ENCODE peak calls at places on chromosomes 1 and 21, in seven cellular contexts. One of them, this sample, is unnamed.
A peak's percentile ranks its signal among the peaks of the same experiment; 100 is the strongest.

GRCh38 chr1:15578921-15579682 is 5.7 kb downstream of the AGMAT start:
- DNase-seq in GM23248: no peak
- DNase-seq in MM.1S: peak; percentile 38
- DNase-seq in Karpas-422: no peak
- DNase-seq in PC-3: no peak
- DNase-seq in endothelial cell of umbilical vein: no peak
- DNase-seq in colonic mucosa: no peak
- DNase-seq in this sample: no peak

GRCh38 chr21:45880097-45881068 is 101.2 kb upstream of the COL6A1 start:
- DNase-seq in GM23248: peak; percentile 87
- DNase-seq in MM.1S: peak; percentile 90
- DNase-seq in Karpas-422: peak; percentile 91
- DNase-seq in PC-3: peak; percentile 91
- DNase-seq in endothelial cell of umbilical vein: peak; percentile 44
- DNase-seq in colonic mucosa: peak; percentile 68
- DNase-seq in this sample: peak; percentile 67

GRCh38 chr1:118154220-118154619 is 30.8 kb downstream of the SPAG17 start:
- DNase-seq in GM23248: peak; percentile 58
- DNase-seq in MM.1S: peak; percentile 21
- DNase-seq in Karpas-422: peak; percentile 50
- DNase-seq in PC-3: peak; percentile 42
- DNase-seq in endothelial cell of umbilical vein: no peak
- DNase-seq in colonic mucosa: no peak
- DNase-seq in this sample: peak; percentile 25

GRCh38 chr1:11858968-11859871 is 475 bp upstream of the NPPB start:
- DNase-seq in GM23248: peak; percentile 63
- DNase-seq in MM.1S: peak; percentile 67
- DNase-seq in Karpas-422: peak; percentile 89
- DNase-seq in PC-3: peak; percentile 51
- DNase-seq in endothelial cell of umbilical vein: peak; percentile 61
- DNase-seq in colonic mucosa: peak; percentile 37
- DNase-seq in this sample: peak; percentile 40

GRCh38 chr1:46446646-46447498 is 42.8 kb upstream of the DMBX1 start:
- DNase-seq in GM23248: peak; percentile 83
- DNase-seq in MM.1S: peak; percentile 64
- DNase-seq in Karpas-422: peak; percentile 92
- DNase-seq in PC-3: peak; percentile 84
- DNase-seq in endothelial cell of umbilical vein: peak; percentile 58
- DNase-seq in colonic mucosa: peak; percentile 88
- DNase-seq in this sample: peak; percentile 52

GRCh38 chr1:64515427-64515826 is 45.5 kb downstream of the CACHD1 start:
- DNase-seq in GM23248: peak; percentile 89
- DNase-seq in MM.1S: no peak
- DNase-seq in Karpas-422: no peak
- DNase-seq in PC-3: no peak
- DNase-seq in endothelial cell of umbilical vein: no peak
- DNase-seq in colonic mucosa: peak; percentile 28
- DNase-seq in this sample: peak; percentile 30

GRCh38 chr1:20339811-20340457 is 49.3 kb downstream of the VWA5B1 start:
- DNase-seq in GM23248: peak; percentile 23
- DNase-seq in MM.1S: no peak
- DNase-seq in Karpas-422: no peak
- DNase-seq in PC-3: no peak
- DNase-seq in endothelial cell of umbilical vein: no peak
- DNase-seq in colonic mucosa: no peak
- DNase-seq in this sample: no peak

GRCh38 chr1:227729881-227730629 is 5.0 kb downstream of the JMJD4 start:
- DNase-seq in GM23248: peak; percentile 83
- DNase-seq in MM.1S: peak; percentile 65
- DNase-seq in Karpas-422: peak; percentile 92
- DNase-seq in PC-3: peak; percentile 84
- DNase-seq in endothelial cell of umbilical vein: peak; percentile 47
- DNase-seq in colonic mucosa: peak; percentile 55
- DNase-seq in this sample: peak; percentile 19

GRCh38 chr1:174072546-174072945 is 50.4 kb upstream of the RC3H1 start:
- DNase-seq in GM23248: no peak
- DNase-seq in MM.1S: no peak
- DNase-seq in Karpas-422: no peak
- DNase-seq in PC-3: no peak
- DNase-seq in endothelial cell of umbilical vein: no peak
- DNase-seq in colonic mucosa: no peak
- DNase-seq in this sample: no peak

GRCh38 chr1:109466440-109467300 is at the start of gene SYPL2:
- DNase-seq in GM23248: peak; percentile 64
- DNase-seq in MM.1S: no peak
- DNase-seq in Karpas-422: no peak
- DNase-seq in PC-3: no peak
- DNase-seq in endothelial cell of umbilical vein: no peak
- DNase-seq in colonic mucosa: peak; percentile 45
- DNase-seq in this sample: no peak

GRCh38 chr1:53259932-53260331 is 21.6 kb upstream of the MAGOH start:
- DNase-seq in GM23248: no peak
- DNase-seq in MM.1S: peak; percentile 83
- DNase-seq in Karpas-422: no peak
- DNase-seq in PC-3: no peak
- DNase-seq in endothelial cell of umbilical vein: no peak
- DNase-seq in colonic mucosa: no peak
- DNase-seq in this sample: no peak

GRCh38 chr1:30264672-30265025 is 458.7 kb downstream of the MATN1 start:
- DNase-seq in GM23248: no peak
- DNase-seq in MM.1S: no peak
- DNase-seq in Karpas-422: no peak
- DNase-seq in PC-3: no peak
- DNase-seq in endothelial cell of umbilical vein: no peak
- DNase-seq in colonic mucosa: no peak
- DNase-seq in this sample: no peak

GRCh38 chr1:48057249-48057648 is 60.1 kb upstream of the TRABD2B start:
- DNase-seq in GM23248: no peak
- DNase-seq in MM.1S: no peak
- DNase-seq in Karpas-422: no peak
- DNase-seq in PC-3: no peak
- DNase-seq in endothelial cell of umbilical vein: no peak
- DNase-seq in colonic mucosa: no peak
- DNase-seq in this sample: no peak

GRCh38 chr1:3945916-3946840 is 46.1 kb upstream of the C1orf174 start:
- DNase-seq in GM23248: no peak
- DNase-seq in MM.1S: no peak
- DNase-seq in Karpas-422: no peak
- DNase-seq in PC-3: no peak
- DNase-seq in endothelial cell of umbilical vein: no peak
- DNase-seq in colonic mucosa: no peak
- DNase-seq in this sample: no peak

GRCh38 chr1:13543927-13544556 is 30.2 kb upstream of the LRRC38 start:
- DNase-seq in GM23248: peak; percentile 67
- DNase-seq in MM.1S: no peak
- DNase-seq in Karpas-422: no peak
- DNase-seq in PC-3: peak; percentile 58
- DNase-seq in endothelial cell of umbilical vein: no peak
- DNase-seq in colonic mucosa: no peak
- DNase-seq in this sample: no peak

GRCh38 chr1:183817576-183818288 is 12.8 kb downstream of the RGL1 start:
- DNase-seq in GM23248: no peak
- DNase-seq in MM.1S: no peak
- DNase-seq in Karpas-422: no peak
- DNase-seq in PC-3: peak; percentile 7
- DNase-seq in endothelial cell of umbilical vein: peak; percentile 63
- DNase-seq in colonic mucosa: no peak
- DNase-seq in this sample: no peak

GRCh38 chr1:183810756-183811155 is 5.8 kb downstream of the RGL1 start:
- DNase-seq in GM23248: peak; percentile 30
- DNase-seq in MM.1S: no peak
- DNase-seq in Karpas-422: no peak
- DNase-seq in PC-3: peak; percentile 5
- DNase-seq in endothelial cell of umbilical vein: no peak
- DNase-seq in colonic mucosa: no peak
- DNase-seq in this sample: no peak

GRCh38 chr1:183812111-183812510 is 7.2 kb downstream of the RGL1 start:
- DNase-seq in GM23248: no peak
- DNase-seq in MM.1S: no peak
- DNase-seq in Karpas-422: no peak
- DNase-seq in PC-3: no peak
- DNase-seq in endothelial cell of umbilical vein: no peak
- DNase-seq in colonic mucosa: no peak
- DNase-seq in this sample: no peak

GRCh38 chr1:183812686-183813569 is 8.0 kb downstream of the RGL1 start:
- DNase-seq in GM23248: peak; percentile 87
- DNase-seq in MM.1S: no peak
- DNase-seq in Karpas-422: no peak
- DNase-seq in PC-3: no peak
- DNase-seq in endothelial cell of umbilical vein: peak; percentile 16
- DNase-seq in colonic mucosa: no peak
- DNase-seq in this sample: peak; percentile 35

DNA sequence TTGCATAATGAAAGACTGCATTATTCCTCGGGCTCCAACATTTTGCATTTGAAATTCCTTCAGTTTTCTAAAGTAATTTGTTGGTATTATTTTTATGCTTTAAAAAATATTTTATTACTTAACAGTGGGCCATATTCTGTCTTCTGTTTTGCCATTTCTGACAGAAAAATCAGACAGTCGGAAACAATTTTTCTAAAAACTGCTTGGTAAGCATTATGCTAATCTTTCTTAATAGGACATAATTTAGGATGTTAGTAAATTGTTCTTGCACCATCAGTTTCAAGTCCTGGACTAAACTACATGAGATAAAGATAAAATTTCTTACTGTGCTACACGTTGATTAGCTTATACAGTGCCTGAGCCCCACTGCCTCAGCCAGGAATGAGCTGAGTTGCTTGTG is 11.2 kb downstream of the RGL1 start:
- DNase-seq in GM23248: no peak
- DNase-seq in MM.1S: no peak
- DNase-seq in Karpas-422: no peak
- DNase-seq in PC-3: no peak
- DNase-seq in endothelial cell of umbilical vein: no peak
- DNase-seq in colonic mucosa: no peak
- DNase-seq in this sample: no peak
- H3K4me1 ChIP-seq in GM23248: peaks cover 23% of the 10 kb centered on the region
- H3K4me1 ChIP-seq in MM.1S: peaks cover 20% of the 10 kb centered on the region
- H3K4me1 ChIP-seq in Karpas-422: no peaks in the 10 kb centered on the region
- H3K4me1 ChIP-seq in PC-3: peaks cover 10% of the 10 kb centered on the region
- H3K4me1 ChIP-seq in endothelial cell of umbilical vein: peaks cover 31% of the 10 kb centered on the region
- H3K4me1 ChIP-seq in colonic mucosa: no peaks in the 10 kb centered on the region
- H3K4me1 ChIP-seq in this sample: no peaks in the 10 kb centered on the region

GRCh38 chr1:182698977-182699672 is 14.7 kb upstream of the RGS8 start:
- DNase-seq in GM23248: no peak
- DNase-seq in MM.1S: no peak
- DNase-seq in Karpas-422: no peak
- DNase-seq in PC-3: no peak
- DNase-seq in endothelial cell of umbilical vein: no peak
- DNase-seq in colonic mucosa: no peak
- DNase-seq in this sample: no peak

GRCh38 chr1:182700351-182700709 is 15.9 kb upstream of the RGS8 start:
- DNase-seq in GM23248: no peak
- DNase-seq in MM.1S: no peak
- DNase-seq in Karpas-422: no peak
- DNase-seq in PC-3: no peak
- DNase-seq in endothelial cell of umbilical vein: no peak
- DNase-seq in colonic mucosa: no peak
- DNase-seq in this sample: no peak

GRCh38 chr1:182703539-182703938 is 19.2 kb upstream of the RGS8 start:
- DNase-seq in GM23248: no peak
- DNase-seq in MM.1S: no peak
- DNase-seq in Karpas-422: no peak
- DNase-seq in PC-3: no peak
- DNase-seq in endothelial cell of umbilical vein: no peak
- DNase-seq in colonic mucosa: no peak
- DNase-seq in this sample: no peak

GRCh38 chr1:182702826-182703524 is 18.6 kb upstream of the RGS8 start:
- DNase-seq in GM23248: no peak
- DNase-seq in MM.1S: no peak
- DNase-seq in Karpas-422: no peak
- DNase-seq in PC-3: no peak
- DNase-seq in endothelial cell of umbilical vein: no peak
- DNase-seq in colonic mucosa: no peak
- DNase-seq in this sample: no peak

DNA sequence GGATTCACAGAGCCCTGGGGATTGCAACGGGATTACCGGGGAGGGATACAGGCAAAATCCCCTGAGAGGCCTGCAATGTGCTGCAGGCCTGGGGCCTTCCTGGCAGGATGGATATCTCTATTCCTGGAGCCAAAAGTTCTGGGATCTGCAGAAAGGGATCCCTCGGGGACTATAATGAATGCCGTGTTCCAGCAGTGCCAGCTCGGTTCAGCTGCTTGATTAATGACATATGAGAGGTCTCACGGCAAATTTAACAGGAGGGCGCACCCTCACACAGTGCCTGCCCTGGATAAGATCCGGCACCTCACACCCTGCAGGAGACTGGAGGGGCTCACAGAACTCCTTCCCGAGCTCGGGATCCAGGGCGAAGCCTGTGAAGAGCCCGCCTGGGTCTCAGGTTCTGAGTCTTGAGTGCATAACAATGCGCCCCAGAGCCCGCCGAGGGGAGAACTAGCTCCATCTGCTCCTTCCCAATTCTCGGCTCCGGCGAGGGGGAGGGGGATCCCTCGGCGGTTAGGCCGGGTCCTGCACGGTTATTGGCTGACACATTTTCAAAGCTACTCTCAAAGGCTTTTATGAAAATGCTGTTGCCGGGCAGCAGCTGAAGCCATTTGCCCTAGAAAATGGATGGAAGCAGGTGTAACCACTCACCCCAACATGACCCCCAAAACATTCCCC is 15.4 kb upstream of the RGS8 start:
- DNase-seq in GM23248: no peak
- DNase-seq in MM.1S: no peak
- DNase-seq in Karpas-422: no peak
- DNase-seq in PC-3: no peak
- DNase-seq in endothelial cell of umbilical vein: no peak
- DNase-seq in colonic mucosa: no peak
- DNase-seq in this sample: no peak
- H3K9ac ChIP-seq in GM23248: no peak overlapping the region
- H3K9ac ChIP-seq in MM.1S: no peak overlapping the region
- H3K9ac ChIP-seq in Karpas-422: no peak overlapping the region
- H3K9ac ChIP-seq in PC-3: no peak overlapping the region
- H3K9ac ChIP-seq in endothelial cell of umbilical vein: no peak overlapping the region
- H3K9ac ChIP-seq in colonic mucosa: no peak overlapping the region
- H3K9ac ChIP-seq in this sample: no peak overlapping the region

DNA sequence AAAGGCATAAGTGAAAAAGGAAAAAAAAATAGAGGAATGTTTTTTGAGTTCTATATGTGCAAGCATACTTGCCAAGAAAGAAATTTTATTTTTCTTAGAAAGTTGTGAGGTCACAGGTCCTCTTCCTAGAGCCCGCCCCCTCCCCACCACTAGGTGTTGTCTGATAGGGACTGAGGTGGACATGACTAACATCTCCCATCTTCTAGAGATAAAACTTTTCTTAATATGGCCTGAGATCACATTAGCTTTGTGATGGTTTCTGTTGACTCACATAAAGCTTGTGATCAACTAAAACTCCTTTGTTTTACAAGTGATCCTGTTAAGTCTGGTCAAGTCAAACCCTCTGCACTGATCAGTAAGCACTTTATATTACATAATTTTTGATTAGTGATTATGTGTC is 33.4 kb upstream of the CITED4 start:
- DNase-seq in GM23248: no peak
- DNase-seq in MM.1S: no peak
- DNase-seq in Karpas-422: no peak
- DNase-seq in PC-3: no peak
- DNase-seq in endothelial cell of umbilical vein: no peak
- DNase-seq in colonic mucosa: no peak
- DNase-seq in this sample: peak; percentile 78
- H3K4me1 ChIP-seq in GM23248: no peaks in the 10 kb centered on the region
- H3K4me1 ChIP-seq in MM.1S: no peaks in the 10 kb centered on the region
- H3K4me1 ChIP-seq in Karpas-422: no peaks in the 10 kb centered on the region
- H3K4me1 ChIP-seq in PC-3: peaks cover 34% of the 10 kb centered on the region
- H3K4me1 ChIP-seq in endothelial cell of umbilical vein: peaks cover 14% of the 10 kb centered on the region
- H3K4me1 ChIP-seq in colonic mucosa: no peaks in the 10 kb centered on the region
- H3K4me1 ChIP-seq in this sample: peaks cover 44% of the 10 kb centered on the region

GRCh38 chr1:151982300-151983005 is 11.2 kb downstream of the S100A10 start:
- DNase-seq in GM23248: no peak
- DNase-seq in MM.1S: no peak
- DNase-seq in Karpas-422: peak; percentile 72
- DNase-seq in PC-3: no peak
- DNase-seq in endothelial cell of umbilical vein: no peak
- DNase-seq in colonic mucosa: no peak
- DNase-seq in this sample: no peak
- H3K9ac ChIP-seq in GM23248: no peak overlapping the region
- H3K9ac ChIP-seq in MM.1S: no peak overlapping the region
- H3K9ac ChIP-seq in Karpas-422: no peak overlapping the region
- H3K9ac ChIP-seq in PC-3: no peak overlapping the region
- H3K9ac ChIP-seq in endothelial cell of umbilical vein: no peak overlapping the region
- H3K9ac ChIP-seq in colonic mucosa: no peak overlapping the region
- H3K9ac ChIP-seq in this sample: no peak overlapping the region